ENCODE peak calls at places on chromosomes 11 and 22, in eight cellular contexts. T is germinal center; D is SJSA1; Y is activated T-cell treated with anti-CD3 and anti-CD28 coated beads for 1 hour; Z is tibial artery; J is cardiac muscle cell; N is Kasumi-1; Q is stimulated activated CD4-positive, alpha-beta T cell treated with anti-CD3 and anti-CD28 coated beads, Interleukin-4, amount 100 ng/mL, for 48 hours. I is an unnamed sample.

GRCh38 chr11:73210916-73211667 is 7.0 kb upstream of the P2RY2 start:
- DNase-seq in Z (no peak), Q (no peak), D (no peak), J (no peak), N (no peak), T (no peak), Y (no peak), I (no peak)

GRCh38 chr22:32574397-32574796 is 99.8 kb downstream of the FBXO7 start:
- DNase-seq in D (no peak), J (no peak), Q (no peak), T (no peak), N (no peak), Z (no peak), Y (no peak), I (no peak)

GRCh38 chr11:12201016-12201985 is 90.9 kb downstream of the MICAL2 start:
- DNase-seq in T (no peak), D (no peak), N (no peak), J (peak), Z (peak), Y (no peak), Q (no peak), I (no peak)

GRCh38 chr11:87290304-87290922 is 252.7 kb downstream of the TMEM135 start:
- DNase-seq in D (peak), Q (no peak), Y (no peak), T (peak), J (peak), Z (no peak), N (peak), I (no peak)

GRCh38 chr11:81222491-81222890 is 1511.2 kb downstream of the FAM181B start:
- DNase-seq in Z (no peak), J (no peak), T (no peak), D (no peak), N (no peak), Y (no peak), Q (no peak), I (no peak)

GRCh38 chr11:62402226-62402625 is 16.6 kb upstream of the SCGB1A1 start:
- DNase-seq in Q (peak), D (no peak), Z (peak), Y (peak), J (no peak), T (no peak), N (no peak), I (peak)

GRCh38 chr11:114158886-114159285 is 99.4 kb downstream of the ZBTB16 start:
- DNase-seq in Z (no peak), T (no peak), Q (no peak), N (no peak), Y (no peak), D (no peak), J (no peak), I (no peak)

GRCh38 chr11:120243221-120243620 is 3.3 kb downstream of the POU2F3 start:
- DNase-seq in Q (no peak), N (no peak), T (no peak), Y (no peak), J (no peak), Z (no peak), D (no peak), I (no peak)

GRCh38 chr22:35124674-35125219 is 58.8 kb downstream of the ISX start:
- DNase-seq in D (no peak), N (no peak), Z (no peak), Y (no peak), Q (no peak), T (no peak), J (no peak), I (no peak)

GRCh38 chr22:36781656-36782627 is 6.0 kb upstream of the IFT27 start:
- DNase-seq in T (peak), Q (peak), Y (peak), Z (peak), D (peak), N (peak), J (peak), I (peak)

GRCh38 chr11:30244255-30244654 is 13.4 kb downstream of the FSHB start:
- DNase-seq in Z (no peak), T (no peak), Q (no peak), J (no peak), Y (no peak), N (no peak), D (peak), I (no peak)

GRCh38 chr11:78638704-78639380 is 64.2 kb upstream of the NARS2 start:
- DNase-seq in D (no peak), Q (no peak), Z (no peak), T (no peak), Y (no peak), J (no peak), N (no peak), I (peak)